ENCODE peak calls at places on chromosomes 4 and X, in seven cellular contexts. E is GM12878, A is endothelial cell of umbilical vein, O is HCT116, H is HepG2, J is A549, L is H1. P is an unnamed sample.

GRCh38 chr4:140152760-140153418 is 1.1 kb downstream of the MAML3 start:
- DNase-seq in E (no peak), L (no peak), O (no peak), H (no peak), J (no peak), A (peak), P (peak)

GRCh38 chrX:95056901-95057300 is 1382.9 kb downstream of the FAM133A start:
- DNase-seq in O (no peak), H (no peak), J (peak), E (no peak), A (no peak), L (no peak), P (no peak)

GRCh38 chrX:49171752-49172279 is at the start of gene PLP2:
- DNase-seq in H (no peak), O (no peak), L (no peak), E (no peak), J (peak), A (peak), P (peak)

GRCh38 chr4:106875340-106875739 is 160.8 kb downstream of the DKK2 start:
- DNase-seq in J (peak), A (no peak), E (no peak), O (no peak), L (no peak), H (peak), P (no peak)

GRCh38 chr4:173522874-173523395 is 7.1 kb downstream of the HAND2 start:
- DNase-seq in L (no peak), H (no peak), E (no peak), A (no peak), O (no peak), J (no peak), P (no peak)

GRCh38 chr4:52915131-52915645 is 53.1 kb downstream of the RASL11B start:
- DNase-seq in J (no peak), H (no peak), E (no peak), O (no peak), L (no peak), A (no peak), P (no peak)

GRCh38 chr4:41525129-41525528 is 12.8 kb upstream of the LIMCH1 start:
- DNase-seq in H (no peak), A (peak), L (peak), J (peak), E (no peak), O (peak), P (no peak)

GRCh38 chrX:144586756-144587155 is 660.5 kb upstream of the SPANXN1 start:
- DNase-seq in J (no peak), L (no peak), O (no peak), E (no peak), A (no peak), H (no peak), P (no peak)

GRCh38 chrX:18574591-18574990 is 97.3 kb downstream of the RS1 start:
- DNase-seq in O (no peak), H (no peak), J (peak), L (no peak), E (no peak), A (peak), P (no peak)

GRCh38 chrX:16191605-16192004 is 24.3 kb downstream of the MAGEB17 start:
- DNase-seq in L (no peak), E (no peak), O (no peak), A (no peak), J (no peak), H (no peak), P (no peak)

DNA sequence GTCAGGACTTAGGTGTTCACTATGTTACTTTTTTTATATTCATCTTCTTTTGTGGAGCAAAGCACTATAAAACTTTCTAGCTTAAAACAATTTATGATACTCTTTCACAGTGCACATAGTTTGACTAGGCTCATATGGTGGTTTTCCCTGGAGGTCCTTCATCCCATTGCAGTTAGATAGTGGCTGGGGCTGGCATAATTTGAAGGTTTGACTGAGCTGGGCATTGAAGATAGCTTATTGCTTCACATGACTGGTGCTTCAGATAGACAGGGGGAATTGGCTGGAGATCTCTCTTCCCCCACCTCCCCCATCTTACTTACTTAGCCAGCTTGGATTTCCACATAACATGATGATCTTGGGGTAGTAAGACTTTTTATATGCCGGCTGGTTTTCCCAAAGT is 7.0 kb upstream of the GABRA4 start:
- DNase-seq in H (no peak), A (no peak), O (no peak), E (no peak), J (no peak), L (no peak), P (no peak)
- TF ChIP-seq MAX in H (no peak), A (no peak), O (no peak), E (no peak), J (no peak), L (no peak), P (no peak)

GRCh38 chrX:129116651-129117050 is 406.6 kb downstream of the SMARCA1 start:
- DNase-seq in E (no peak), A (no peak), L (no peak), J (no peak), O (no peak), H (peak), P (no peak)
- TF ChIP-seq CTCF in E (no peak), A (no peak), L (no peak), J (no peak), O (no peak), H (peak), P (no peak)

GRCh38 chr4:88456757-88457306 is at the start of gene HERC5:
- DNase-seq in H (peak), L (peak), J (peak), O (peak), A (peak), E (peak), P (peak)
- TF ChIP-seq POLR2A in H (no peak), L (no peak), J (no peak), O (no peak), A (no peak), E (peak), P (peak)

GRCh38 chrX:54238588-54238987 is 55.5 kb upstream of the FAM120C start:
- DNase-seq in O (no peak), E (no peak), H (no peak), A (no peak), J (no peak), L (no peak), P (no peak)
- TF ChIP-seq MAX in O (no peak), E (no peak), H (no peak), A (no peak), J (no peak), L (no peak), P (no peak)

DNA sequence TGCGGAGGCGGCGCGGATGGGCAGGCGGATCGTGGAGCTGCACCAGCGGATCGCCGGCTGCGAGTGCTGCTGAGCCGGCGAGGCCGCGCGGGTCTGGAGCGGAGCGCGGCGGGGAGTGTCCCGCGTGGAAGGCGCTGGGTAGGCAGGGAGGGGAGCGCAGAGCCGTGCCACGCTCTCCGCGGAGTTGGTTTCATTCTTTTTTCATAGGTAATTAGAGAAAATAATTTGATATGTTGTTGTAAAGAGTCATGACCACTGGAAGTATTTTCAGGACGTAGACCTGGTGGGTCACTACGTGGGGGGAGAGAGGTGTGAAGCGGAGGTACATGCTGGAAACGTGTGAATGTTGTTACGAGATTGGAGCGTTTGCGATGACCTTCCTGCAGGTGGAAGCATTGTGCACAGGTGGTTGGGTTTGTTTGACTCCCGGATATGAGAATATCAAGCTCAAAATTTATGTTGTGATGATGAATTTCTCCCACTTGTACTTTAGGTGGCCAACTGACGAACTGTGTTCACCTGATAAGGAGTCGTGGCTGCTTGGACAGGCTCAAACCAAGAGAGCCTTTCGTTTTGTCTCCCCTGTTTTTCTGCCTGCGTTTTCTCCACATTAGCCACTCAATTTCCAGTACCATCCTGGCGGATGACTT is 19.1 kb upstream of the S100P start:
- DNase-seq in H (peak), E (peak), A (peak), J (peak), O (peak), L (no peak), P (peak)
- TF ChIP-seq CTCF in H (peak), E (peak), A (peak), J (peak), O (peak), L (peak), P (peak)

GRCh38 chr4:76689079-76689817 is 208.7 kb downstream of the SOWAHB start:
- DNase-seq in E (no peak), J (peak), O (peak), H (no peak), L (no peak), A (peak), P (no peak)

GRCh38 chr4:76688737-76689078 is 209.2 kb downstream of the SOWAHB start:
- DNase-seq in O (no peak), A (no peak), E (no peak), L (no peak), J (no peak), H (no peak), P (no peak)

GRCh38 chr4:76691767-76692689 is 205.9 kb downstream of the SOWAHB start:
- DNase-seq in A (no peak), L (no peak), J (no peak), H (no peak), O (no peak), E (no peak), P (no peak)

GRCh38 chr4:76690906-76691275 is 207.1 kb downstream of the SOWAHB start:
- DNase-seq in E (no peak), A (no peak), L (no peak), H (no peak), J (no peak), O (no peak), P (no peak)

GRCh38 chr4:76690091-76690905 is 207.6 kb downstream of the SOWAHB start:
- DNase-seq in A (no peak), E (no peak), H (no peak), J (peak), O (no peak), L (no peak), P (no peak)
- TF ChIP-seq POLR2A in A (no peak), E (no peak), H (no peak), J (no peak), O (no peak), L (no peak), P (no peak)

DNA sequence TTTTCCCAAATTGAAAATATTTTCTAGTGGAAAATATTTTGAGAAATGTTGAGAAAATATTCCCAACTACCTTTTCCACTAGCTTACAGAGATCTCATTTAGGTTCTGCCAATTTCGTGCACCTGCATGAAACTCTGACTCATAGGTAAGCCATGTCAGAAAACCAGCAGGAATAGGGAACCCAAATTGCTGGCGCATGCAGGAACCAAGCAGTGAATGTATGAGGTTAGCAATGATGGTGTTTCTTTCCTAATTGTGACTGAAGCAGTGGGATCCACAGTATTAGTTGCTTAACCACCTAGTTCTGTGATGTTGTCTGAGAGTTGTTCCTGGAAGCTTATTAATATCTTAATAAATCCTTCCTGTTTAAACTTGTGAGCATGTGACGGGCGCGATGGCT is 381.0 kb upstream of the TRAM1L1 start:
- DNase-seq in H (no peak), E (no peak), J (no peak), A (no peak), L (peak), O (no peak), P (no peak)
- TF ChIP-seq MAX in H (no peak), E (no peak), J (no peak), A (no peak), L (no peak), O (no peak), P (no peak)

P was measured in NB4.